ENCODE peak calls at places on chromosomes 13 and 19, in six cellular contexts. E, M, L, O, S and H are unnamed samples.

GRCh38 chr13:94480672-94481145 is 1.2 kb upstream of the DCT start:
- DNase-seq in E (no peak), M (no peak), L (no peak), O (no peak), S (no peak), H (peak)

GRCh38 chr13:98098511-98098910 is 44.4 kb upstream of the FARP1 start:
- DNase-seq in E (no peak), M (no peak), L (no peak), O (no peak), S (no peak), H (no peak)

GRCh38 chr19:13765395-13766094 is 1.2 kb downstream of the MRI1 start:
- DNase-seq in E (no peak), M (no peak), L (no peak), O (no peak), S (peak), H (no peak)

GRCh38 chr13:95246292-95247082 is 54.8 kb downstream of the ABCC4 start:
- DNase-seq in E (no peak), M (no peak), L (no peak), O (no peak), S (no peak), H (no peak)

GRCh38 chr13:48828962-48829405 is 146.7 kb upstream of the FNDC3A start:
- DNase-seq in E (no peak), M (no peak), L (peak), O (no peak), S (no peak), H (peak)

GRCh38 chr19:7257148-7258041 is 36.8 kb downstream of the INSR start:
- DNase-seq in E (peak), M (no peak), L (peak), O (no peak), S (peak), H (no peak)

GRCh38 chr13:101417043-101417406 is 717 bp upstream of the NALCN start:
- DNase-seq in E (no peak), M (no peak), L (peak), O (no peak), S (no peak), H (no peak)

GRCh38 chr13:50891206-50891605 is 18.4 kb upstream of the RNASEH2B start:
- DNase-seq in E (no peak), M (no peak), L (no peak), O (no peak), S (no peak), H (no peak)

GRCh38 chr19:41575998-41576397 is at the start of gene CEACAM21:
- DNase-seq in E (no peak), M (no peak), L (no peak), O (no peak), S (no peak), H (peak)

GRCh38 chr19:45955905-45956608 is 17.6 kb downstream of the NOVA2 start:
- DNase-seq in E (peak), M (no peak), L (peak), O (no peak), S (peak), H (peak)

GRCh38 chr19:49744946-49745381 is 18.1 kb downstream of the TSKS start:
- DNase-seq in E (no peak), M (no peak), L (peak), O (no peak), S (no peak), H (no peak)

GRCh38 chr13:24267283-24267682 is 42.1 kb upstream of the C1QTNF9 start:
- DNase-seq in E (no peak), M (peak), L (no peak), O (no peak), S (no peak), H (no peak)

GRCh38 chr19:4597975-4598671 is 38.6 kb upstream of the SEMA6B start:
- DNase-seq in E (no peak), M (no peak), L (peak), O (peak), S (no peak), H (peak)
- TF ChIP-seq MAX in E (no peak), M (no peak), L (no peak), O (peak), S (no peak), H (no peak)

DNA sequence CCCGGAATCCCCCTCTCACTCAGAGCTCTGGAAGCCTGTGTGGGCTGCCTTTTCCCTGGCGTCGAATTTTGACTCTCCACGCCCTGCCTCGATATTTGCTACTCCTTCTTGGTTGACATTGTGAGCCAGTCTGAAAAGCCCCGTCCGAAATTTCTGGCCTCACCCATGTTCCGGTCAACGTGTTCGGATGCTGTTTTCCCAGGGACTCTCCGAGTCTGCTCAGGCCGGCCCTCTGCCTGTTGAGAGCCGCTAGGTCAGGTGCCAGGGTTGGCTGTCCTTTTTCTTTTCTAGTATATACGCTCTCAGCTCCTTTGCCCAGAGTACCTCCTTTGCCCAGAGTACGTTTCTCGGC is 6.8 kb upstream of the DGKH start:
- DNase-seq in E (no peak), M (peak), L (peak), O (peak), S (no peak), H (peak)
- TF ChIP-seq POLR2A in E (no peak), M (no peak), L (no peak), O (no peak), S (no peak), H (no peak)

GRCh38 chr13:76917096-76917495 is 30.9 kb upstream of the KCTD12 start:
- DNase-seq in E (no peak), M (no peak), L (no peak), O (no peak), S (no peak), H (no peak)
- TF ChIP-seq MYC in E (no peak), M (no peak), L (no peak), O (no peak), S (no peak), H (no peak)

DNA sequence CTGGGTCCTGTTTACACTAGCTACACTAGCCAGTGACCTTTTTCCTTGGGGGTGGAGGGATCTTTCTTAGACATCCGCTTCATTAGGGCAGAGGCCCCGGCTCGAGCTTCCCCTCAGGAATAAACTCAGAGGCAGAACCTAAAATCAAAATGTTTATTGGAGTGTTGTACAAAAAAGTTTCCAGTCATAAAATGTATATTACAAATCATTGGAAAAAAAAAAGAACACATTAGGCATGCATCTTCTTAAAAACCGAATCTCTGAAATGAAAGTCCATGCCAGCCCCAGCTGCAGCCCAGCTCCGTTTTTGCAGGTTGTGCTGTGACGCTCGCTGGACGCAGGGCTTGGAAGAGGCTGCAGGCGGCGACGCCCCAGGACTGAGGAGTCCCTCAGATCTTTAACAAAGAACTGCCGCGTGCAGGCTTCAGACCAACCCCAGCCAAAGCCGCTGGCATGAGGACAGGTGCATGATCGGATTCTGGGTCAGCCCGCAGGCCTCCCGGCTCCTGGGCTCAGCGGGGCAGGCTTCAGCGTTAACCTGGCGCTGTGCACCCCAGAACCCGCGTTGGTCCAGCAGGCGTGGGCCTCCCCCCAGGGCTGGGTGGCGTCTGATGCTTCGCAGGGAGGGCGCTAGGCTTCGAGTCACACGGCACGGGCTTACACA is 773 bp upstream of the TIMM13 start:
- DNase-seq in E (no peak), M (no peak), L (no peak), O (no peak), S (no peak), H (no peak)
- TF ChIP-seq MAX in E (no peak), M (no peak), L (no peak), O (no peak), S (no peak), H (no peak)

GRCh38 chr19:3365447-3366103 is 808 bp upstream of the NFIC start:
- DNase-seq in E (no peak), M (no peak), L (peak), O (no peak), S (no peak), H (peak)

GRCh38 chr19:3365093-3365446 is 1.3 kb upstream of the NFIC start:
- DNase-seq in E (no peak), M (no peak), L (no peak), O (no peak), S (no peak), H (no peak)

GRCh38 chr19:3366761-3367571 is 583 bp downstream of the NFIC start:
- DNase-seq in E (peak), M (no peak), L (no peak), O (peak), S (no peak), H (peak)

GRCh38 chr19:3367572-3368440 is 1.4 kb downstream of the NFIC start:
- DNase-seq in E (no peak), M (no peak), L (no peak), O (no peak), S (no peak), H (no peak)

GRCh38 chr19:3366104-3366760 is at the start of gene NFIC:
- DNase-seq in E (peak), M (no peak), L (peak), O (peak), S (no peak), H (peak)
- TF ChIP-seq POLR2A in E (no peak), M (peak), L (no peak), O (peak), S (no peak), H (no peak)

GRCh38 chr13:109389456-109389855 is 396.9 kb downstream of the IRS2 start:
- DNase-seq in E (no peak), M (no peak), L (no peak), O (no peak), S (no peak), H (no peak)

GRCh38 chr13:109390391-109390790 is 396.0 kb downstream of the IRS2 start:
- DNase-seq in E (no peak), M (no peak), L (no peak), O (no peak), S (no peak), H (peak)

GRCh38 chr13:109393045-109393444 is 393.3 kb downstream of the IRS2 start:
- DNase-seq in E (no peak), M (no peak), L (no peak), O (no peak), S (no peak), H (no peak)

GRCh38 chr13:109387438-109387837 is 398.9 kb downstream of the IRS2 start:
- DNase-seq in E (no peak), M (no peak), L (no peak), O (no peak), S (no peak), H (peak)

GRCh38 chr13:109389892-109390345 is 396.5 kb downstream of the IRS2 start:
- DNase-seq in E (no peak), M (no peak), L (no peak), O (no peak), S (no peak), H (peak)
- TF ChIP-seq MYC in E (no peak), M (no peak), L (no peak), O (no peak), S (no peak), H (peak)

DNA sequence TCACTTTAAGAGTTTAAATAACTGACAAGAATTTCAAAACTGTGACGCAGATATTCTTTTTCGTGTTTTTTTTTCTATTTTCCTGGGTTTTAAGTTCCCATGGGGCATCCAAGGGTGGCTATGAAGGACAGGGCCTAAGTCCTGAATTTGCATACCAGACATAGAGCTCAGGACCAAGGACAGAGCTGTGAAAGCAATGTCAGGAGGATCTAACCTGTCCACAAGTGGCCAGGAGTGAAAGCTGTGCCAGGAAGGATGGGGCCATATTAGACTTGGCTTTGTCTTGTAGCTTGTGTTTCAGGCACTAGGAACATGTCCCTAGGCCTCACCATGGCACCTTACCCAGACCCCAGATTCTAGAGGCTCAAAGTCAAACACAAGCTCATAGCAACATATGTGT is 289.4 kb upstream of the MIR17HG start:
- DNase-seq in E (no peak), M (no peak), L (peak), O (no peak), S (no peak), H (peak)
- TF ChIP-seq MAX in E (no peak), M (no peak), L (no peak), O (no peak), S (no peak), H (no peak)

DNA sequence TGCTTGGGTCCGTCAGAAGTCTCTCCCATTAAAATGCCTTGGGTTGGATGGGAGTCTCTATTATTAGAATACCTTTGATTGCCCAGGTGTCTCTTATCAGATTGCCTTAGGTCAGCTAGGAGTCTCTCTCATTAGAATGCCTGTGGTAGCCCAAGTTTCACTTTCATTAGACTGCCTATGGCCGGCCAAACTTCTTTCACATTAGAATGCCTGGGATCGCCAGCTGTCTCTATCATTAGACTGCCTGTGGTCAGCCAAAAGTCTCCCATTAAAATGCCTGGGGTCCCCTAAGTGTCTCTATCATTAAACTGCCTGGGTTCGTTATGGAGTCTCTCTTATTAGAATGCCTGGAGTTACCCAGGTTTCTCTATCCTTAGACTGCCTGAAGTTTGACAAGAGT is 1476.7 kb downstream of the UQCRFS1 start:
- DNase-seq in E (no peak), M (no peak), L (no peak), O (no peak), S (no peak), H (no peak)
- TF ChIP-seq POLR2A in E (no peak), M (no peak), L (no peak), O (no peak), S (no peak), H (no peak)